ENCODE peak calls at places on chromosomes 13 and 19, in eight cellular contexts. C, R, L, B, V, Q, K and I are unnamed samples.

GRCh38 chr19:34366670-34367423 is 1.9 kb downstream of the GPI start:
- DNase-seq in C (peak; percentile 60), R (no peak), L (no peak), B (no peak), V (no peak), Q (no peak), K (no peak), I (no peak)

GRCh38 chr13:31970237-31970930 is 61.2 kb upstream of the FRY start:
- DNase-seq in C (peak; percentile 60), R (no peak), L (no peak), B (no peak), V (no peak), Q (no peak), K (no peak), I (no peak)

GRCh38 chr19:32872391-32872790 is 2.8 kb upstream of the SLC7A9 start:
- DNase-seq in C (no peak), R (no peak), L (no peak), B (peak; percentile 0), V (no peak), Q (no peak), K (no peak), I (no peak)

GRCh38 chr13:52344108-52344507 is 61.9 kb downstream of the THSD1 start:
- DNase-seq in C (no peak), R (no peak), L (no peak), B (no peak), V (no peak), Q (no peak), K (no peak), I (no peak)

GRCh38 chr13:25701304-25701703 is 329.5 kb downstream of the ATP8A2 start:
- DNase-seq in C (no peak), R (no peak), L (no peak), B (no peak), V (no peak), Q (no peak), K (no peak), I (no peak)

GRCh38 chr13:85419611-85420010 is 379.6 kb downstream of the SLITRK6 start:
- DNase-seq in C (no peak), R (no peak), L (no peak), B (no peak), V (no peak), Q (no peak), K (no peak), I (no peak)

GRCh38 chr13:48144413-48145035 is 49.6 kb upstream of the MED4 start:
- DNase-seq in C (no peak), R (no peak), L (no peak), B (no peak), V (no peak), Q (no peak), K (no peak), I (no peak)

GRCh38 chr13:102793583-102794355 is 5.0 kb downstream of the POGLUT2 start:
- DNase-seq in C (no peak), R (no peak), L (no peak), B (no peak), V (no peak), Q (no peak), K (no peak), I (no peak)

GRCh38 chr13:113941571-113942191 is 32.2 kb downstream of the C13orf46 start:
- DNase-seq in C (no peak), R (no peak), L (no peak), B (no peak), V (no peak), Q (no peak), K (no peak), I (peak; percentile 40)

GRCh38 chr13:113792236-113792770 is 33.3 kb downstream of the TMEM255B start:
- DNase-seq in C (no peak), R (no peak), L (no peak), B (no peak), V (no peak), Q (no peak), K (no peak), I (no peak)

GRCh38 chr19:29805026-29805925 is 6.5 kb upstream of the CCNE1 start:
- DNase-seq in C (no peak), R (no peak), L (no peak), B (no peak), V (no peak), Q (no peak), K (no peak), I (no peak)